ENCODE peak calls at places on chromosomes 1 and 21, in ten cellular contexts. X is RWPE2; S is CD8-positive, alpha-beta T cell; F is AG04450; J is heart left ventricle; G is posterior vena cava; U is activated CD4-positive, alpha-beta T cell treated with anti-CD3 and anti-CD28 coated beads, Interleukin-2, amount 50 U/mL, for 1 hour; Y is sigmoid colon; A is Right ventricle myocardium superior; M is ELF-1. L is an unnamed sample.

GRCh38 chr1:110620250-110620615 is 14.1 kb upstream of the KCNA2 start:
- DNase-seq in X (no peak), S (no peak), F (no peak), J (no peak), G (peak), U (no peak), Y (no peak), A (no peak), M (no peak), L (no peak)

GRCh38 chr1:35857830-35858229 is 25.2 kb upstream of the AGO1 start:
- DNase-seq in X (no peak), S (no peak), F (no peak), J (no peak), G (no peak), U (no peak), Y (no peak), A (no peak), M (no peak), L (no peak)

GRCh38 chr1:8886589-8886988 is 8.1 kb upstream of the ENO1 start:
- DNase-seq in X (no peak), S (no peak), F (no peak), J (no peak), G (no peak), U (no peak), Y (no peak), A (no peak), M (no peak), L (no peak)

GRCh38 chr1:21451212-21451611 is 11.3 kb downstream of the NBPF3 start:
- DNase-seq in X (no peak), S (no peak), F (peak), J (no peak), G (no peak), U (no peak), Y (no peak), A (no peak), M (no peak), L (no peak)

GRCh38 chr1:68120136-68120791 is 69.8 kb upstream of the DIRAS3 start:
- DNase-seq in X (no peak), S (no peak), F (peak), J (no peak), G (no peak), U (no peak), Y (no peak), A (no peak), M (peak), L (peak)

GRCh38 chr1:2039251-2039650 is 11.0 kb upstream of the PRKCZ start:
- DNase-seq in X (no peak), S (no peak), F (no peak), J (no peak), G (no peak), U (no peak), Y (no peak), A (no peak), M (no peak), L (no peak)

GRCh38 chr1:10668241-10668761 is 128.1 kb downstream of the CASZ1 start:
- DNase-seq in X (no peak), S (no peak), F (no peak), J (no peak), G (no peak), U (no peak), Y (no peak), A (no peak), M (peak), L (no peak)

GRCh38 chr21:36184561-36184960 is 27.9 kb downstream of the DOP1B start:
- DNase-seq in X (no peak), S (no peak), F (no peak), J (no peak), G (no peak), U (no peak), Y (no peak), A (no peak), M (no peak), L (no peak)